ENCODE peak calls at places on chromosomes 5 and 9, in six cellular contexts. A is cardiac muscle cell, D is fibroblast of pulmonary artery, H is progenitor cell of endocrine pancreas, Z is bronchial epithelial cell, T is RWPE1. I is an unnamed sample.

GRCh38 chr5:31937226-31937625 is 236.9 kb downstream of the GOLPH3 start:
- DNase-seq in A (no peak), D (no peak), H (no peak), Z (no peak), T (no peak), I (no peak)

GRCh38 chr9:136545065-136545965 is 533 bp downstream of the NOTCH1 start:
- DNase-seq in A (no peak), D (no peak), H (no peak), Z (no peak), T (no peak), I (peak)

GRCh38 chr9:14372437-14373318 is 58.7 kb upstream of the NFIB start:
- DNase-seq in A (no peak), D (peak), H (no peak), Z (peak), T (peak), I (peak)

GRCh38 chr5:91794856-91795548 is 411.9 kb upstream of the ARRDC3 start:
- DNase-seq in A (no peak), D (no peak), H (no peak), Z (no peak), T (no peak), I (no peak)

GRCh38 chr9:131719262-131719908 is 20.5 kb downstream of the RAPGEF1 start:
- DNase-seq in A (no peak), D (no peak), H (no peak), Z (no peak), T (no peak), I (no peak)

GRCh38 chr5:121088341-121088740 is 624.2 kb downstream of the PRR16 start:
- DNase-seq in A (no peak), D (no peak), H (no peak), Z (no peak), T (no peak), I (no peak)

GRCh38 chr9:121881920-121882500 is 211.1 kb downstream of the TTLL11 start:
- DNase-seq in A (no peak), D (no peak), H (no peak), Z (no peak), T (no peak), I (no peak)

GRCh38 chr9:31336841-31337240 is 1047.6 kb upstream of the ACO1 start:
- DNase-seq in A (no peak), D (no peak), H (no peak), Z (no peak), T (no peak), I (no peak)

GRCh38 chr9:135971106-135971766 is 10.1 kb upstream of the UBAC1 start:
- DNase-seq in A (no peak), D (no peak), H (no peak), Z (no peak), T (no peak), I (no peak)

GRCh38 chr5:32360906-32361305 is 48.2 kb upstream of the MTMR12 start:
- DNase-seq in A (no peak), D (no peak), H (no peak), Z (no peak), T (no peak), I (no peak)

GRCh38 chr9:119963798-119964372 is 594.6 kb upstream of the BRINP1 start:
- DNase-seq in A (peak), D (peak), H (peak), Z (peak), T (peak), I (peak)

GRCh38 chr5:9869616-9870288 is 239.6 kb upstream of the TAS2R1 start:
- DNase-seq in A (no peak), D (peak), H (no peak), Z (peak), T (peak), I (peak)

GRCh38 chr9:96176901-96177718 is 124.9 kb downstream of the HSD17B3 start:
- DNase-seq in A (peak), D (no peak), H (no peak), Z (no peak), T (no peak), I (no peak)

DNA sequence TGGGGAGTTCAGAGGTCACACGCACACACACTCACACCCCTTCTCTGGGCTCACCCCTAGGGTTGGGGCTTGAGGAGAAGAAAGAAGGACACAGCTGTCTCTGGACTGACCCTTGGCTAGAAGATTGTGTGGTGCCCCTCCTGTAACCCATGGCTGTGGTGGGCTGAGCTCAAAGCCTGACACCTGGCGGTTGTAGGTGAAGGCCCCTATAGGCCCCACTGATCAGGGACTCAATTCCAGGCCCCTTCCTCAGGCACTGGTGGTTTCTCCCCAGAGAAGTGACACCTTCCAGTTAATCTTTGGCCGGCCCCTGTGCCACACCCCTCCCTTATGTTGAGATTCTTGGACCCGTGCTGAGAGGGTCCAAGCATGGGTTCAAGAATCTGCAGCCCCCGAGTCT is 35.2 kb upstream of the CRB2 start:
- DNase-seq in A (no peak), D (no peak), H (no peak), Z (no peak), T (no peak), I (no peak)
- TF ChIP-seq CTCF in A (no peak), D (no peak), H (no peak), Z (no peak), T (no peak), I (no peak)

GRCh38 chr9:17528859-17529258 is 50.0 kb upstream of the SH3GL2 start:
- DNase-seq in A (no peak), D (peak), H (no peak), Z (peak), T (no peak), I (no peak)
- TF ChIP-seq CTCF in A (peak), D (peak), H (peak), Z (no peak), T (peak), I (peak)

GRCh38 chr9:19493174-19493811 is 84.5 kb downstream of the ACER2 start:
- DNase-seq in A (peak), D (peak), H (peak), Z (peak), T (peak), I (peak)

GRCh38 chr9:19493845-19494244 is 85.0 kb downstream of the ACER2 start:
- DNase-seq in A (no peak), D (no peak), H (no peak), Z (no peak), T (no peak), I (no peak)

GRCh38 chr9:19496321-19496720 is 87.5 kb downstream of the ACER2 start:
- DNase-seq in A (no peak), D (no peak), H (no peak), Z (no peak), T (no peak), I (no peak)

GRCh38 chr9:19497276-19497675 is 88.5 kb downstream of the ACER2 start:
- DNase-seq in A (no peak), D (no peak), H (no peak), Z (no peak), T (no peak), I (no peak)

GRCh38 chr9:19495186-19496028 is 86.6 kb downstream of the ACER2 start:
- DNase-seq in A (no peak), D (no peak), H (no peak), Z (no peak), T (no peak), I (no peak)
- TF ChIP-seq CTCF in A (no peak), D (no peak), H (no peak), Z (no peak), T (no peak), I (no peak)

DNA sequence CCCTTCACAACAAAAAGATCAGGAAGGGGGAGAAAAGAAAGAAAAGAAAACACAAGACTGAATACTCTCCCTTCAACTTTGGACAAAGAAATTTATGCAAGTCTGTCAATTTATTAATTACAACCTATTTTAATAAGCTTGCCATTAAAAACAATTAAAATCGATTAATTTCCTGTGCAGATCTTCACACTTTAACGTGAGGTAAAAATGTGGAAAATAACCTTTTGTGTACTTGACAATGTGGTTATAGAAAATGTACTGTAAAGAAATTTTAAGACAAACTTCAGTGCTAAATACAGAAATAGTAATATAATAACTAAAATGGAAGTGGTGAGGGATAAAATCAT is 2.7 kb upstream of the MLLT3 start:
- DNase-seq in A (no peak), D (no peak), H (no peak), Z (no peak), T (no peak), I (no peak)
- TF ChIP-seq CTCF in A (no peak), D (no peak), H (peak), Z (no peak), T (peak), I (no peak)

GRCh38 chr9:15416880-15417279 is 5.8 kb upstream of the SNAPC3 start:
- DNase-seq in A (peak), D (peak), H (no peak), Z (peak), T (peak), I (peak)
- TF ChIP-seq CTCF in A (peak), D (peak), H (peak), Z (peak), T (peak), I (peak)

GRCh38 chr5:180605554-180606214 is 14.4 kb upstream of the SCGB3A1 start:
- DNase-seq in A (peak), D (peak), H (no peak), Z (peak), T (peak), I (peak)

GRCh38 chr5:180604271-180604670 is 13.0 kb upstream of the SCGB3A1 start:
- DNase-seq in A (no peak), D (no peak), H (no peak), Z (no peak), T (no peak), I (no peak)

GRCh38 chr5:180607861-180608571 is 16.7 kb upstream of the SCGB3A1 start:
- DNase-seq in A (peak), D (no peak), H (no peak), Z (no peak), T (no peak), I (peak)

GRCh38 chr5:180608572-180609310 is 17.4 kb upstream of the SCGB3A1 start:
- DNase-seq in A (no peak), D (no peak), H (no peak), Z (no peak), T (no peak), I (no peak)

DNA sequence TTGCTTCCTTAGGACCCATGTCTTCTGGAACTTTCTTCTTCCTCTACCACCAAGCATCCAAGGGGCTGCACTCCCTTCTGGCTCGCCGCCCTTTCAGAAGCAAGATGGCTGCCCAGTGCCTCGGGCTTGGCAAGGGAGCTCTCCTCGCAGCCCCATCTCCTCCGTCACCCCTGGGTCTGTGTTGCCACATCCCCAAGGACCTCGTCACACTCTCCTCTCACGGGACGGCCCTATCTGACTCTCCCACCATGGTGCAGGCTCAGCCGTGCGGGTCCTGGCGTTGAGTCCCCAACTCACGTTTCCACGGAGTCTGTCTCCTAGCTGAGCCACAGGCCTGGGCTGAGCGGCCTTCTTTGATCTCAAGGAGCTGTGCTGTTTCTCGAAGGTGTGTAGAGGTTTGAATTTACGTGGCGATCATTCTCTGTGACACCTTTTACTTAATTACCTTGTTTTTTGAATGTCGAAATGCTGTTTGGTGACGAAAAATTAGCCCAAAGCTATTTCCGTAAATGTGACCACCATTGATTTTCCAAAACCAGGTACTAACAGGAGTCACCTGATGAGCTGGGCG is 15.0 kb upstream of the SCGB3A1 start:
- DNase-seq in A (no peak), D (no peak), H (no peak), Z (no peak), T (no peak), I (no peak)
- TF ChIP-seq CTCF in A (no peak), D (no peak), H (no peak), Z (no peak), T (peak), I (no peak)